ENCODE peak calls at places on chromosomes 5 and 9, in seven cellular contexts. One of them, this sample, is unnamed.

GRCh38 chr5:132086277-132086794 is 12.7 kb downstream of the CSF2 start:
- DNase-seq in body of pancreas: peak; percentile 38
- DNase-seq in ovary: no peak
- DNase-seq in HCT116: no peak
- DNase-seq in breast epithelium: no peak
- DNase-seq in H1: no peak
- DNase-seq in Peyer's patch: no peak
- DNase-seq in this sample: peak; percentile 5

GRCh38 chr9:36976371-36977030 is 57.6 kb downstream of the PAX5 start:
- DNase-seq in body of pancreas: no peak
- DNase-seq in ovary: no peak
- DNase-seq in HCT116: no peak
- DNase-seq in breast epithelium: no peak
- DNase-seq in H1: no peak
- DNase-seq in Peyer's patch: no peak
- DNase-seq in this sample: no peak

GRCh38 chr9:75964431-75964830 is 74.0 kb downstream of the PCSK5 start:
- DNase-seq in body of pancreas: no peak
- DNase-seq in ovary: no peak
- DNase-seq in HCT116: peak; percentile 28
- DNase-seq in breast epithelium: no peak
- DNase-seq in H1: no peak
- DNase-seq in Peyer's patch: peak; percentile 66
- DNase-seq in this sample: no peak

GRCh38 chr9:135590486-135591079 is 29.0 kb downstream of the PAEP start:
- DNase-seq in body of pancreas: no peak
- DNase-seq in ovary: no peak
- DNase-seq in HCT116: no peak
- DNase-seq in breast epithelium: no peak
- DNase-seq in H1: no peak
- DNase-seq in Peyer's patch: peak; percentile 11
- DNase-seq in this sample: no peak

GRCh38 chr5:172149073-172149472 is 39.0 kb downstream of the STK10 start:
- DNase-seq in body of pancreas: no peak
- DNase-seq in ovary: no peak
- DNase-seq in HCT116: no peak
- DNase-seq in breast epithelium: no peak
- DNase-seq in H1: no peak
- DNase-seq in Peyer's patch: no peak
- DNase-seq in this sample: no peak

GRCh38 chr5:65925601-65926275 is 637 bp upstream of the ERBIN start:
- DNase-seq in body of pancreas: peak; percentile 88
- DNase-seq in ovary: peak; percentile 86
- DNase-seq in HCT116: peak; percentile 47
- DNase-seq in breast epithelium: peak; percentile 69
- DNase-seq in H1: no peak
- DNase-seq in Peyer's patch: peak; percentile 91
- DNase-seq in this sample: no peak

GRCh38 chr9:134552349-134552990 is 89.1 kb upstream of the COL5A1 start:
- DNase-seq in body of pancreas: no peak
- DNase-seq in ovary: no peak
- DNase-seq in HCT116: no peak
- DNase-seq in breast epithelium: no peak
- DNase-seq in H1: no peak
- DNase-seq in Peyer's patch: no peak
- DNase-seq in this sample: no peak

GRCh38 chr5:7802855-7803254 is 48.1 kb downstream of the CFAP90 start:
- DNase-seq in body of pancreas: no peak
- DNase-seq in ovary: no peak
- DNase-seq in HCT116: no peak
- DNase-seq in breast epithelium: no peak
- DNase-seq in H1: no peak
- DNase-seq in Peyer's patch: no peak
- DNase-seq in this sample: no peak

GRCh38 chr5:172713809-172714490 is 57.0 kb downstream of the DUSP1 start:
- DNase-seq in body of pancreas: no peak
- DNase-seq in ovary: peak; percentile 44
- DNase-seq in HCT116: no peak
- DNase-seq in breast epithelium: no peak
- DNase-seq in H1: no peak
- DNase-seq in Peyer's patch: no peak
- DNase-seq in this sample: no peak

GRCh38 chr5:43304520-43304919 is 8.7 kb downstream of the HMGCS1 start:
- DNase-seq in body of pancreas: no peak
- DNase-seq in ovary: no peak
- DNase-seq in HCT116: no peak
- DNase-seq in breast epithelium: no peak
- DNase-seq in H1: no peak
- DNase-seq in Peyer's patch: no peak
- DNase-seq in this sample: no peak

GRCh38 chr5:132883261-132883834 is 9.9 kb downstream of the LEAP2 start:
- DNase-seq in body of pancreas: peak; percentile 71
- DNase-seq in ovary: no peak
- DNase-seq in HCT116: peak; percentile 52
- DNase-seq in breast epithelium: peak; percentile 39
- DNase-seq in H1: no peak
- DNase-seq in Peyer's patch: peak; percentile 79
- DNase-seq in this sample: no peak

GRCh38 chr5:180866296-180866695 is 5.2 kb upstream of the ZFP62 start:
- DNase-seq in body of pancreas: peak; percentile 41
- DNase-seq in ovary: no peak
- DNase-seq in HCT116: no peak
- DNase-seq in breast epithelium: no peak
- DNase-seq in H1: no peak
- DNase-seq in Peyer's patch: no peak
- DNase-seq in this sample: no peak

GRCh38 chr5:74490814-74491213 is 149.7 kb downstream of the ENC1 start:
- DNase-seq in body of pancreas: peak; percentile 23
- DNase-seq in ovary: no peak
- DNase-seq in HCT116: no peak
- DNase-seq in breast epithelium: no peak
- DNase-seq in H1: no peak
- DNase-seq in Peyer's patch: no peak
- DNase-seq in this sample: no peak

GRCh38 chr9:129568560-129569505 is 52.1 kb downstream of the C9orf50 start:
- DNase-seq in body of pancreas: peak; percentile 68
- DNase-seq in ovary: peak; percentile 83
- DNase-seq in HCT116: no peak
- DNase-seq in breast epithelium: no peak
- DNase-seq in H1: no peak
- DNase-seq in Peyer's patch: peak; percentile 51
- DNase-seq in this sample: no peak

GRCh38 chr5:39053189-39053588 is 21.0 kb downstream of the RICTOR start:
- DNase-seq in body of pancreas: no peak
- DNase-seq in ovary: no peak
- DNase-seq in HCT116: no peak
- DNase-seq in breast epithelium: no peak
- DNase-seq in H1: no peak
- DNase-seq in Peyer's patch: no peak
- DNase-seq in this sample: no peak

GRCh38 chr5:32687167-32687831 is 23.8 kb upstream of the NPR3 start:
- DNase-seq in body of pancreas: peak; percentile 80
- DNase-seq in ovary: no peak
- DNase-seq in HCT116: no peak
- DNase-seq in breast epithelium: peak; percentile 39
- DNase-seq in H1: no peak
- DNase-seq in Peyer's patch: no peak
- DNase-seq in this sample: no peak

DNA sequence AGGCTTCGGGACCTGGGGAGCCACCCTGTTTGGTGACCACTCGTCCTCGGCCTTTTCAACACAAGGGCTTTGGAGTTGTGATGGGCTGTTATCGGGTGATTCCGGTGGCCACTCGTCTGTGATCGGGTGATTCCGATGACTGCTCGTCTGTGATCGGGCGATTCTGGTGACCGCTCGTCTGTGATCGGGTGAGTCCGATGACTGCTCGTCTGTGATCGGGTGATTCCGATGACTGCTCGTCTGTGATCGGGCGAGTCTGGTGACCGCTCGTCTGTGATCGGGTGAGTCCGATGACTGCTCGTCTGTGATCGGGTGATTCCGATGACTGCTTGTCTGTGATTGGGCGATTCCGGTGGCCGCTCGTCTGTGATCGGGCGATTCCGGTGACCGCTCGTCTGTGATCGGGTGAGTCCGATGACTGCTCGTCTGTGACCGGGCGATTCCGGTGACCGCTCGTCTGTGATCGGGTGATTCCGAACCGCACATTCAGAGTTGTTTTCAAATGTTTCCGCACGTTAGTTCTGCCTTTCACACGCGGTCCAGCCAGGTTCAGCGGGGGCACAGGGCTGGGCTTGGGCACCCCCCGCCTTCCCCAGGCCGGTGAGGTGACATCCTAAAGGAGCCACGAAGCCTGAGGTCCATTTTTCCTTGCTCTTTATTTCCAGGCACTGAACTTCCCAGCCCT is 30.3 kb downstream of the TPPP start:
- DNase-seq in body of pancreas: peak; percentile 4
- DNase-seq in ovary: no peak
- DNase-seq in HCT116: no peak
- DNase-seq in breast epithelium: no peak
- DNase-seq in H1: no peak
- DNase-seq in Peyer's patch: no peak
- DNase-seq in this sample: no peak
- TF ChIP-seq POLR2A in body of pancreas: no peak
- TF ChIP-seq POLR2A in ovary: no peak
- TF ChIP-seq POLR2A in HCT116: no peak
- TF ChIP-seq POLR2A in breast epithelium: no peak
- TF ChIP-seq POLR2A in H1: no peak
- TF ChIP-seq POLR2A in Peyer's patch: no peak
- TF ChIP-seq POLR2A in this sample: no peak

GRCh38 chr9:128123451-128124080 is 4.0 kb downstream of the PTGES2 start:
- DNase-seq in body of pancreas: no peak
- DNase-seq in ovary: peak; percentile 33
- DNase-seq in HCT116: no peak
- DNase-seq in breast epithelium: no peak
- DNase-seq in H1: no peak
- DNase-seq in Peyer's patch: peak; percentile 38
- DNase-seq in this sample: no peak

GRCh38 chr9:128124873-128125574 is 2.5 kb downstream of the PTGES2 start:
- DNase-seq in body of pancreas: peak; percentile 69
- DNase-seq in ovary: peak; percentile 71
- DNase-seq in HCT116: peak; percentile 46
- DNase-seq in breast epithelium: no peak
- DNase-seq in H1: peak; percentile 66
- DNase-seq in Peyer's patch: peak; percentile 88
- DNase-seq in this sample: no peak

GRCh38 chr9:128127568-128127989 is at the start of gene PTGES2:
- DNase-seq in body of pancreas: peak; percentile 83
- DNase-seq in ovary: peak; percentile 79
- DNase-seq in HCT116: peak; percentile 68
- DNase-seq in breast epithelium: peak; percentile 51
- DNase-seq in H1: no peak
- DNase-seq in Peyer's patch: peak; percentile 89
- DNase-seq in this sample: no peak

GRCh38 chr9:128124451-128124850 is 3.1 kb downstream of the PTGES2 start:
- DNase-seq in body of pancreas: no peak
- DNase-seq in ovary: peak; percentile 22
- DNase-seq in HCT116: no peak
- DNase-seq in breast epithelium: no peak
- DNase-seq in H1: no peak
- DNase-seq in Peyer's patch: peak; percentile 44
- DNase-seq in this sample: no peak

DNA sequence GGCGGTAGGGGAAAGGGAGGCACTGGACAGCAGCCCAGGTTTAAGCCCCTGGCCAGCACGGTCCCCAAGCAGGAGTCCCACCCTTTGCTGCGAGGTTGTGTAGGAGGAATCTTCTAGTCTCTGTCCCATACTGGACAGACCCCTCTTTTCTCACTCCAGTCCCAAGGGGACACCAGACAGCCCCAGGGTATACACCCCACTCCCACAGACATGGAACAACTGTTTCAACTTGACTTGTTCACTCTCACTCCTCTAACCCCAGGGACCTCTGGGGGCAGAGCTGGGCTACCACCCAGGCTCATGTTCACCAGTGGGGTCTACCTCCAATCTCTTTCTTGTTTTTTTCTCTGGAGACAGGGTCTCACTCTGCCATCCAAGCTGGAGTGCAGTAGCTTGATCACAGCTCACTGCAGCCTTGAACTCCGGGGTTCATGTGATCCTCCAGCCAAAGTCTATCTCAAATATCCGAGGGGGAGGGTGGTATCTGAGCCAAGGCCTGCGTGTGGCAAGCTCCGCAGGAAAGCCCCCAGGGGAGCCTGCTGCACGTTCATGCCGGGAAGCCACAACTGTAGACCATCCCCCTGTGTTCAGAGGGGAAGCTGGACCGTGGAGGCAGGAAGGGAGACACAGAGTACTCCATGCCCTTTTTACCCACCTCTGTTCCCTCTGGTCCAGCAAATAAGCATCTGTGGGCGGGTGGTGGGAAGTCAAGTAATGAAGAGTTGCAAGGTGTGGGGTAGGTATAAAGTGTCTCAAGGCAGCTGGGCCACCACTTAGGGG is 1.8 kb downstream of the PTGES2 start:
- DNase-seq in body of pancreas: no peak
- DNase-seq in ovary: peak; percentile 28
- DNase-seq in HCT116: no peak
- DNase-seq in breast epithelium: no peak
- DNase-seq in H1: no peak
- DNase-seq in Peyer's patch: peak; percentile 46
- DNase-seq in this sample: no peak
- H3K4me3 ChIP-seq in body of pancreas: no peak overlapping the region
- H3K4me3 ChIP-seq in ovary: no peak overlapping the region
- H3K4me3 ChIP-seq in HCT116: peak overlapping the region; percentile 90
- H3K4me3 ChIP-seq in breast epithelium: no peak overlapping the region
- H3K4me3 ChIP-seq in H1: no peak overlapping the region
- H3K4me3 ChIP-seq in Peyer's patch: no peak overlapping the region
- H3K4me3 ChIP-seq in this sample: no peak overlapping the region

DNA sequence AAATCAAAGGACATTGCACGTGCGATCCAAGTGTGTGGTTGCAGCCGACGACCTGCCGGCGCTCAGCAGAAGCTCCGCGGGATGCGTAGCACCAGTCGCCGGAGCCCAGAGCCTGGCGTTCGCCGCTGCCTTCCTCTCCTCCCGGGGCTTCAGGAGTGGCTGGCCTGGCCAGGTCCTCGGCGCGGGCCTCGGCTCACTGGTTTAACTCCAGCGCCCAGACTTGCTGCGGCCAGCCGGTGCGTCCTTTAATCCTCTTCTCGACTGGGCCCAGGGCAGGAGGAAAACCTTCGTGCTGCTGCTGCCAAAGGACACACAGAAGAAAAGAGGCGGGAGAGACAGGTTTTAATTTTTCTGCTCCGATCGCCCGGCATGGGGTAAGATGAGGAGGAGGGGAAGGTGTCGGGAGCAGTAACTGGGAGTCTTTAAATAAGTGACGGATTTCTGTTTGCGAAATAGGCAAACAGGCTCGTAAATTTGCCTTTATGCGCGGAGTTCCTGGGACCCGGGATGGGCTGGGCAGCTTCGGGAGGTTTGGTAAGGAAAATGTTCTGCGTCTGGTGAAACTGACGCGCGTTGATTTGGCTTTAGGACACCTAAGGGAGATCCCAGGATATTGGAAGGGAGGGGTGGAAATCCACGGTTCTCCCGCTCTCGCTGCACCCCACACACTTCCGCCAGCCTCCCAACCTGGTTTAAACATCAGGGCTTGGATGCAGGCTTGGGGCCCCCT is 2.2 kb downstream of the HAND1 start:
- DNase-seq in body of pancreas: no peak
- DNase-seq in ovary: no peak
- DNase-seq in HCT116: no peak
- DNase-seq in breast epithelium: no peak
- DNase-seq in H1: no peak
- DNase-seq in Peyer's patch: no peak
- DNase-seq in this sample: no peak
- H3K4me1 ChIP-seq in body of pancreas: peaks cover 62% of the 10 kb centered on the region
- H3K4me1 ChIP-seq in ovary: peaks cover 8% of the 10 kb centered on the region
- H3K4me1 ChIP-seq in HCT116: no peaks in the 10 kb centered on the region
- H3K4me1 ChIP-seq in breast epithelium: no peaks in the 10 kb centered on the region
- H3K4me1 ChIP-seq in H1: peaks cover 30% of the 10 kb centered on the region
- H3K4me1 ChIP-seq in Peyer's patch: peaks cover 8% of the 10 kb centered on the region
- H3K4me1 ChIP-seq in this sample: peaks cover 83% of the 10 kb centered on the region

GRCh38 chr5:76819851-76820280 is 1.0 kb downstream of the F2RL1 start:
- DNase-seq in body of pancreas: peak; percentile 58
- DNase-seq in ovary: no peak
- DNase-seq in HCT116: no peak
- DNase-seq in breast epithelium: no peak
- DNase-seq in H1: no peak
- DNase-seq in Peyer's patch: no peak
- DNase-seq in this sample: no peak
- TF ChIP-seq POLR2A in body of pancreas: no peak
- TF ChIP-seq POLR2A in ovary: no peak
- TF ChIP-seq POLR2A in HCT116: no peak
- TF ChIP-seq POLR2A in breast epithelium: no peak
- TF ChIP-seq POLR2A in H1: no peak
- TF ChIP-seq POLR2A in Peyer's patch: peak; percentile 24
- TF ChIP-seq POLR2A in this sample: no peak

This sample was measured in esophagus squamous epithelium.